ENCODE peak calls at places on chromosomes 6 and 20, in seven cellular contexts. V, I, B, X, U, F and O are unnamed samples.

GRCh38 chr20:5608448-5609161 is 141.6 kb upstream of the SHLD1 start:
- DNase-seq in F (peak), U (no peak), X (no peak), V (no peak), I (no peak), B (no peak), O (no peak)

GRCh38 chr6:75830959-75831885 is 82.2 kb downstream of the MYO6 start:
- DNase-seq in B (no peak), V (no peak), U (peak), I (peak), F (peak), X (no peak), O (no peak)

GRCh38 chr6:75220365-75220764 is 14.5 kb upstream of the COL12A1 start:
- DNase-seq in V (no peak), I (no peak), X (no peak), F (no peak), B (no peak), U (no peak), O (no peak)

GRCh38 chr6:157966597-157966977 is 15.1 kb upstream of the SYNJ2 start:
- DNase-seq in U (no peak), I (no peak), B (peak), X (no peak), F (no peak), V (no peak), O (no peak)

GRCh38 chr6:56242343-56242742 is 5.0 kb downstream of the COL21A1 start:
- DNase-seq in X (no peak), V (no peak), U (no peak), I (no peak), B (no peak), F (peak), O (no peak)

GRCh38 chr6:34424200-34425131 is 1.4 kb downstream of the RPS10 start:
- DNase-seq in F (no peak), B (no peak), X (no peak), I (no peak), V (no peak), U (no peak), O (no peak)

GRCh38 chr6:154914288-154914687 is 80.8 kb upstream of the TIAM2 start:
- DNase-seq in F (no peak), U (no peak), X (no peak), I (no peak), B (no peak), V (no peak), O (no peak)

GRCh38 chr6:153001767-153002612 is 519 bp downstream of the MTRF1L start:
- DNase-seq in I (no peak), U (no peak), V (no peak), X (no peak), B (no peak), F (no peak), O (no peak)

GRCh38 chr6:50249493-50249892 is 199.8 kb upstream of the DEFB112 start:
- DNase-seq in U (no peak), X (no peak), I (no peak), V (no peak), B (no peak), F (no peak), O (no peak)

GRCh38 chr20:18314786-18315406 is 26.6 kb downstream of the ZNF133 start:
- DNase-seq in X (no peak), I (no peak), U (no peak), V (no peak), B (no peak), F (peak), O (no peak)

GRCh38 chr6:41336824-41337223 is 1.4 kb downstream of the NCR2 start:
- DNase-seq in B (no peak), X (no peak), F (no peak), V (peak), U (no peak), I (no peak), O (no peak)

GRCh38 chr6:138404666-138405337 is 779 bp downstream of the HEBP2 start:
- DNase-seq in U (no peak), I (no peak), B (no peak), V (no peak), F (peak), X (no peak), O (no peak)

GRCh38 chr20:15942130-15942529 is 631.1 kb downstream of the KIF16B start:
- DNase-seq in V (no peak), I (no peak), X (no peak), F (peak), B (no peak), U (no peak), O (no peak)

GRCh38 chr20:44065401-44066340 is 121.3 kb downstream of the JPH2 start:
- DNase-seq in F (no peak), I (no peak), X (no peak), U (no peak), V (no peak), B (peak), O (no peak)

GRCh38 chr6:2376429-2377355 is 131.3 kb upstream of the GMDS start:
- DNase-seq in F (peak), U (no peak), X (no peak), I (no peak), B (no peak), V (no peak), O (no peak)

GRCh38 chr6:1613631-1614447 is 4.1 kb downstream of the FOXC1 start:
- DNase-seq in F (peak), U (no peak), V (peak), X (no peak), I (no peak), B (no peak), O (no peak)

GRCh38 chr6:159595173-159595572 is 97.9 kb downstream of the SOD2 start:
- DNase-seq in B (no peak), F (peak), I (no peak), U (peak), X (no peak), V (no peak), O (no peak)